ENCODE peak calls at places on chromosomes 3 and 15, in ten cellular contexts. One of them, this sample, is unnamed. For H3K4me1, the result is how much of the 10 kb centered on the place peaks cover.

GRCh38 chr3:85576091-85576690 is 617.4 kb downstream of the CADM2 start:
- DNase-seq in H1: peak
- DNase-seq in HepG2: peak
- DNase-seq in GM12878: no peak
- DNase-seq in suprapubic skin: no peak
- DNase-seq in K562: peak
- DNase-seq in transverse colon: peak
- DNase-seq in SK-N-SH: peak
- DNase-seq in sigmoid colon: peak
- DNase-seq in esophagus muscularis mucosa: no peak
- DNase-seq in this sample: peak

GRCh38 chr3:29447946-29448632 is 167.2 kb downstream of the RBMS3 start:
- DNase-seq in H1: no peak
- DNase-seq in HepG2: no peak
- DNase-seq in GM12878: no peak
- DNase-seq in suprapubic skin: no peak
- DNase-seq in K562: no peak
- DNase-seq in transverse colon: no peak
- DNase-seq in SK-N-SH: no peak
- DNase-seq in sigmoid colon: no peak
- DNase-seq in esophagus muscularis mucosa: no peak
- DNase-seq in this sample: no peak

GRCh38 chr3:74633021-74633420 is 18.6 kb upstream of the CNTN3 start:
- DNase-seq in H1: no peak
- DNase-seq in HepG2: no peak
- DNase-seq in GM12878: no peak
- DNase-seq in suprapubic skin: no peak
- DNase-seq in K562: no peak
- DNase-seq in transverse colon: no peak
- DNase-seq in SK-N-SH: no peak
- DNase-seq in sigmoid colon: no peak
- DNase-seq in esophagus muscularis mucosa: no peak
- DNase-seq in this sample: no peak

GRCh38 chr15:84715442-84716035 is 400 bp downstream of the SEC11A start:
- DNase-seq in H1: no peak
- DNase-seq in HepG2: no peak
- DNase-seq in GM12878: no peak
- DNase-seq in suprapubic skin: no peak
- DNase-seq in K562: no peak
- DNase-seq in transverse colon: peak
- DNase-seq in SK-N-SH: peak
- DNase-seq in sigmoid colon: peak
- DNase-seq in esophagus muscularis mucosa: no peak
- DNase-seq in this sample: peak

GRCh38 chr15:57625703-57626448 is 34.2 kb downstream of the MYZAP start:
- DNase-seq in H1: no peak
- DNase-seq in HepG2: no peak
- DNase-seq in GM12878: no peak
- DNase-seq in suprapubic skin: no peak
- DNase-seq in K562: no peak
- DNase-seq in transverse colon: no peak
- DNase-seq in SK-N-SH: no peak
- DNase-seq in sigmoid colon: no peak
- DNase-seq in esophagus muscularis mucosa: no peak
- DNase-seq in this sample: no peak

GRCh38 chr3:55624238-55624637 is 137.1 kb upstream of the WNT5A start:
- DNase-seq in H1: no peak
- DNase-seq in HepG2: no peak
- DNase-seq in GM12878: peak
- DNase-seq in suprapubic skin: no peak
- DNase-seq in K562: no peak
- DNase-seq in transverse colon: peak
- DNase-seq in SK-N-SH: no peak
- DNase-seq in sigmoid colon: no peak
- DNase-seq in esophagus muscularis mucosa: no peak
- DNase-seq in this sample: no peak

GRCh38 chr3:172595648-172596393 is 72.6 kb upstream of the TNFSF10 start:
- DNase-seq in H1: no peak
- DNase-seq in HepG2: peak
- DNase-seq in GM12878: peak
- DNase-seq in suprapubic skin: no peak
- DNase-seq in K562: peak
- DNase-seq in transverse colon: peak
- DNase-seq in SK-N-SH: no peak
- DNase-seq in sigmoid colon: no peak
- DNase-seq in esophagus muscularis mucosa: peak
- DNase-seq in this sample: peak

GRCh38 chr3:195191580-195191979 is 79.4 kb downstream of the XXYLT1 start:
- DNase-seq in H1: no peak
- DNase-seq in HepG2: no peak
- DNase-seq in GM12878: no peak
- DNase-seq in suprapubic skin: no peak
- DNase-seq in K562: no peak
- DNase-seq in transverse colon: no peak
- DNase-seq in SK-N-SH: no peak
- DNase-seq in sigmoid colon: no peak
- DNase-seq in esophagus muscularis mucosa: no peak
- DNase-seq in this sample: no peak

GRCh38 chr3:196284396-196284795 is 3.1 kb downstream of the PCYT1A start:
- DNase-seq in H1: no peak
- DNase-seq in HepG2: no peak
- DNase-seq in GM12878: no peak
- DNase-seq in suprapubic skin: no peak
- DNase-seq in K562: no peak
- DNase-seq in transverse colon: no peak
- DNase-seq in SK-N-SH: no peak
- DNase-seq in sigmoid colon: no peak
- DNase-seq in esophagus muscularis mucosa: no peak
- DNase-seq in this sample: no peak

GRCh38 chr3:27319847-27320526 is 49.2 kb downstream of the NEK10 start:
- DNase-seq in H1: no peak
- DNase-seq in HepG2: no peak
- DNase-seq in GM12878: no peak
- DNase-seq in suprapubic skin: no peak
- DNase-seq in K562: no peak
- DNase-seq in transverse colon: peak
- DNase-seq in SK-N-SH: no peak
- DNase-seq in sigmoid colon: peak
- DNase-seq in esophagus muscularis mucosa: no peak
- DNase-seq in this sample: peak

GRCh38 chr3:148190441-148190990 is 507.2 kb upstream of the AGTR1 start:
- DNase-seq in H1: no peak
- DNase-seq in HepG2: no peak
- DNase-seq in GM12878: no peak
- DNase-seq in suprapubic skin: no peak
- DNase-seq in K562: no peak
- DNase-seq in transverse colon: no peak
- DNase-seq in SK-N-SH: no peak
- DNase-seq in sigmoid colon: no peak
- DNase-seq in esophagus muscularis mucosa: no peak
- DNase-seq in this sample: no peak

GRCh38 chr3:154126651-154127050 is 5.5 kb downstream of the ARHGEF26 start:
- DNase-seq in H1: no peak
- DNase-seq in HepG2: no peak
- DNase-seq in GM12878: no peak
- DNase-seq in suprapubic skin: no peak
- DNase-seq in K562: no peak
- DNase-seq in transverse colon: no peak
- DNase-seq in SK-N-SH: no peak
- DNase-seq in sigmoid colon: no peak
- DNase-seq in esophagus muscularis mucosa: no peak
- DNase-seq in this sample: no peak

GRCh38 chr3:32685604-32686185 is 707 bp downstream of the CNOT10 start:
- DNase-seq in H1: no peak
- DNase-seq in HepG2: peak
- DNase-seq in GM12878: no peak
- DNase-seq in suprapubic skin: peak
- DNase-seq in K562: no peak
- DNase-seq in transverse colon: no peak
- DNase-seq in SK-N-SH: no peak
- DNase-seq in sigmoid colon: no peak
- DNase-seq in esophagus muscularis mucosa: no peak
- DNase-seq in this sample: no peak

GRCh38 chr3:108940166-108940565 is 13.5 kb downstream of the GUCA1C start:
- DNase-seq in H1: no peak
- DNase-seq in HepG2: no peak
- DNase-seq in GM12878: no peak
- DNase-seq in suprapubic skin: no peak
- DNase-seq in K562: no peak
- DNase-seq in transverse colon: no peak
- DNase-seq in SK-N-SH: no peak
- DNase-seq in sigmoid colon: no peak
- DNase-seq in esophagus muscularis mucosa: no peak
- DNase-seq in this sample: no peak

GRCh38 chr3:167777356-167777755 is 41.8 kb downstream of the SERPINI1 start:
- DNase-seq in H1: no peak
- DNase-seq in HepG2: no peak
- DNase-seq in GM12878: no peak
- DNase-seq in suprapubic skin: no peak
- DNase-seq in K562: no peak
- DNase-seq in transverse colon: no peak
- DNase-seq in SK-N-SH: no peak
- DNase-seq in sigmoid colon: no peak
- DNase-seq in esophagus muscularis mucosa: no peak
- DNase-seq in this sample: no peak

GRCh38 chr15:62390793-62391543 is 225.9 kb upstream of the C2CD4B start:
- DNase-seq in H1: peak
- DNase-seq in HepG2: peak
- DNase-seq in GM12878: no peak
- DNase-seq in suprapubic skin: peak
- DNase-seq in K562: peak
- DNase-seq in transverse colon: peak
- DNase-seq in SK-N-SH: peak
- DNase-seq in sigmoid colon: peak
- DNase-seq in esophagus muscularis mucosa: no peak
- DNase-seq in this sample: peak

GRCh38 chr3:414063-414462 is 217.5 kb downstream of the CHL1 start:
- DNase-seq in H1: no peak
- DNase-seq in HepG2: no peak
- DNase-seq in GM12878: no peak
- DNase-seq in suprapubic skin: no peak
- DNase-seq in K562: peak
- DNase-seq in transverse colon: no peak
- DNase-seq in SK-N-SH: no peak
- DNase-seq in sigmoid colon: no peak
- DNase-seq in esophagus muscularis mucosa: no peak
- DNase-seq in this sample: no peak

GRCh38 chr15:88393719-88394519 is 73.3 kb downstream of the MRPL46 start:
- DNase-seq in H1: no peak
- DNase-seq in HepG2: no peak
- DNase-seq in GM12878: no peak
- DNase-seq in suprapubic skin: no peak
- DNase-seq in K562: no peak
- DNase-seq in transverse colon: no peak
- DNase-seq in SK-N-SH: no peak
- DNase-seq in sigmoid colon: no peak
- DNase-seq in esophagus muscularis mucosa: no peak
- DNase-seq in this sample: no peak

GRCh38 chr15:100019601-100020000 is 286.4 kb upstream of the LYSMD4 start:
- DNase-seq in H1: no peak
- DNase-seq in HepG2: no peak
- DNase-seq in GM12878: no peak
- DNase-seq in suprapubic skin: peak
- DNase-seq in K562: no peak
- DNase-seq in transverse colon: no peak
- DNase-seq in SK-N-SH: no peak
- DNase-seq in sigmoid colon: no peak
- DNase-seq in esophagus muscularis mucosa: no peak
- DNase-seq in this sample: no peak

GRCh38 chr3:1766384-1766783 is 332.3 kb upstream of the CNTN4 start:
- DNase-seq in H1: no peak
- DNase-seq in HepG2: no peak
- DNase-seq in GM12878: no peak
- DNase-seq in suprapubic skin: no peak
- DNase-seq in K562: no peak
- DNase-seq in transverse colon: no peak
- DNase-seq in SK-N-SH: no peak
- DNase-seq in sigmoid colon: no peak
- DNase-seq in esophagus muscularis mucosa: no peak
- DNase-seq in this sample: no peak

GRCh38 chr15:74038707-74039655 is 43.4 kb downstream of the GOLGA6A start:
- DNase-seq in H1: no peak
- DNase-seq in HepG2: no peak
- DNase-seq in GM12878: no peak
- DNase-seq in suprapubic skin: no peak
- DNase-seq in K562: peak
- DNase-seq in transverse colon: no peak
- DNase-seq in SK-N-SH: no peak
- DNase-seq in sigmoid colon: no peak
- DNase-seq in esophagus muscularis mucosa: no peak
- DNase-seq in this sample: no peak

GRCh38 chr15:78051622-78052405 is 25.7 kb downstream of the TBC1D2B start:
- DNase-seq in H1: no peak
- DNase-seq in HepG2: no peak
- DNase-seq in GM12878: no peak
- DNase-seq in suprapubic skin: no peak
- DNase-seq in K562: no peak
- DNase-seq in transverse colon: peak
- DNase-seq in SK-N-SH: no peak
- DNase-seq in sigmoid colon: no peak
- DNase-seq in esophagus muscularis mucosa: no peak
- DNase-seq in this sample: peak
- TF ChIP-seq EP300 in H1: no peak
- TF ChIP-seq EP300 in HepG2: no peak
- TF ChIP-seq EP300 in GM12878: no peak
- TF ChIP-seq EP300 in suprapubic skin: no peak
- TF ChIP-seq EP300 in K562: no peak
- TF ChIP-seq EP300 in transverse colon: no peak
- TF ChIP-seq EP300 in SK-N-SH: no peak
- TF ChIP-seq EP300 in sigmoid colon: no peak
- TF ChIP-seq EP300 in esophagus muscularis mucosa: no peak
- TF ChIP-seq EP300 in this sample: no peak

GRCh38 chr15:78925956-78926743 is 18.7 kb downstream of the CTSH start:
- DNase-seq in H1: no peak
- DNase-seq in HepG2: no peak
- DNase-seq in GM12878: no peak
- DNase-seq in suprapubic skin: no peak
- DNase-seq in K562: no peak
- DNase-seq in transverse colon: no peak
- DNase-seq in SK-N-SH: no peak
- DNase-seq in sigmoid colon: no peak
- DNase-seq in esophagus muscularis mucosa: no peak
- DNase-seq in this sample: no peak
- TF ChIP-seq POLR2AphosphoS5 in H1: no peak
- TF ChIP-seq POLR2AphosphoS5 in HepG2: peak
- TF ChIP-seq POLR2AphosphoS5 in GM12878: peak
- TF ChIP-seq POLR2AphosphoS5 in suprapubic skin: no peak
- TF ChIP-seq POLR2AphosphoS5 in K562: no peak
- TF ChIP-seq POLR2AphosphoS5 in transverse colon: no peak
- TF ChIP-seq POLR2AphosphoS5 in SK-N-SH: peak
- TF ChIP-seq POLR2AphosphoS5 in sigmoid colon: no peak
- TF ChIP-seq POLR2AphosphoS5 in esophagus muscularis mucosa: no peak
- TF ChIP-seq POLR2AphosphoS5 in this sample: no peak

GRCh38 chr3:157059661-157060060 is 100.3 kb downstream of the CCNL1 start:
- DNase-seq in H1: no peak
- DNase-seq in HepG2: no peak
- DNase-seq in GM12878: peak
- DNase-seq in suprapubic skin: no peak
- DNase-seq in K562: no peak
- DNase-seq in transverse colon: no peak
- DNase-seq in SK-N-SH: no peak
- DNase-seq in sigmoid colon: no peak
- DNase-seq in esophagus muscularis mucosa: no peak
- DNase-seq in this sample: no peak
- H3K4me1 ChIP-seq in H1: under half
- H3K4me1 ChIP-seq in HepG2: under half
- H3K4me1 ChIP-seq in GM12878: under half
- H3K4me1 ChIP-seq in suprapubic skin: under half
- H3K4me1 ChIP-seq in K562: under half
- H3K4me1 ChIP-seq in transverse colon: under half
- H3K4me1 ChIP-seq in SK-N-SH: under half
- H3K4me1 ChIP-seq in sigmoid colon: under half
- H3K4me1 ChIP-seq in esophagus muscularis mucosa: under half
- H3K4me1 ChIP-seq in this sample: under half

GRCh38 chr3:124266517-124266916 is 274.6 kb upstream of the ROPN1 start:
- DNase-seq in H1: no peak
- DNase-seq in HepG2: no peak
- DNase-seq in GM12878: no peak
- DNase-seq in suprapubic skin: no peak
- DNase-seq in K562: no peak
- DNase-seq in transverse colon: no peak
- DNase-seq in SK-N-SH: peak
- DNase-seq in sigmoid colon: no peak
- DNase-seq in esophagus muscularis mucosa: no peak
- DNase-seq in this sample: no peak
- TF ChIP-seq EP300 in H1: no peak
- TF ChIP-seq EP300 in HepG2: no peak
- TF ChIP-seq EP300 in GM12878: no peak
- TF ChIP-seq EP300 in suprapubic skin: no peak
- TF ChIP-seq EP300 in K562: no peak
- TF ChIP-seq EP300 in transverse colon: no peak
- TF ChIP-seq EP300 in SK-N-SH: no peak
- TF ChIP-seq EP300 in sigmoid colon: no peak
- TF ChIP-seq EP300 in esophagus muscularis mucosa: no peak
- TF ChIP-seq EP300 in this sample: no peak